ENCODE peak calls at places on chromosomes 6 and 20, in seven cellular contexts. J is NCI-H1436 treated with DMSO at 0.1 percent for 48 hours, D is endothelial cell, E is lower leg skin, B is AG08395, M is AG20443, Y is posterior cingulate gyrus. N is an unnamed sample.

GRCh38 chr6:43878127-43878634 is 108.2 kb downstream of the VEGFA start:
- DNase-seq in J (no peak), D (no peak), E (no peak), B (no peak), M (no peak), Y (no peak), N (no peak)

GRCh38 chr6:159490298-159490937 is 202.6 kb downstream of the SOD2 start:
- DNase-seq in J (no peak), D (no peak), E (no peak), B (no peak), M (peak), Y (no peak), N (no peak)

GRCh38 chr6:42402184-42402583 is 49.5 kb downstream of the TRERF1 start:
- DNase-seq in J (no peak), D (no peak), E (peak), B (no peak), M (no peak), Y (no peak), N (no peak)

GRCh38 chr6:53369876-53370515 is 21.2 kb upstream of the ELOVL5 start:
- DNase-seq in J (no peak), D (no peak), E (no peak), B (no peak), M (no peak), Y (no peak), N (no peak)

GRCh38 chr6:41687501-41688175 is 47.8 kb downstream of the TFEB start:
- DNase-seq in J (no peak), D (no peak), E (no peak), B (no peak), M (no peak), Y (no peak), N (no peak)

GRCh38 chr6:85464260-85464644 is 14.4 kb downstream of the NT5E start:
- DNase-seq in J (no peak), D (no peak), E (no peak), B (peak), M (peak), Y (no peak), N (no peak)

GRCh38 chr6:11324453-11325023 is 92.1 kb upstream of the NEDD9 start:
- DNase-seq in J (no peak), D (no peak), E (no peak), B (no peak), M (no peak), Y (no peak), N (no peak)

GRCh38 chr6:169972736-169973135 is 221.3 kb downstream of the ERMARD start:
- DNase-seq in J (no peak), D (no peak), E (peak), B (no peak), M (no peak), Y (no peak), N (no peak)

GRCh38 chr20:50628326-50628725 is 63.0 kb downstream of the RIPOR3 start:
- DNase-seq in J (peak), D (no peak), E (no peak), B (no peak), M (no peak), Y (no peak), N (no peak)

N was measured in neural crest cell.